ENCODE peak calls at places on chromosomes 3 and 15, in six cellular contexts. One of them, this sample, is unnamed.

GRCh38 chr3:26365706-26366105 is 256.9 kb upstream of the LRRC3B start:
- DNase-seq in transverse colon: no peak
- DNase-seq in endodermal cell: no peak
- DNase-seq in fibroblast of lung: no peak
- DNase-seq in CD8-positive, alpha-beta T cell: no peak
- DNase-seq in CD8-positive, alpha-beta memory T cell: no peak
- DNase-seq in this sample: no peak

GRCh38 chr15:58551764-58552504 is 120.1 kb downstream of the LIPC start:
- DNase-seq in transverse colon: peak; percentile 82
- DNase-seq in endodermal cell: peak; percentile 53
- DNase-seq in fibroblast of lung: peak; percentile 98
- DNase-seq in CD8-positive, alpha-beta T cell: no peak
- DNase-seq in CD8-positive, alpha-beta memory T cell: no peak
- DNase-seq in this sample: peak; percentile 60

GRCh38 chr3:154125378-154126030 is 4.3 kb downstream of the ARHGEF26 start:
- DNase-seq in transverse colon: no peak
- DNase-seq in endodermal cell: no peak
- DNase-seq in fibroblast of lung: no peak
- DNase-seq in CD8-positive, alpha-beta T cell: no peak
- DNase-seq in CD8-positive, alpha-beta memory T cell: no peak
- DNase-seq in this sample: no peak

GRCh38 chr15:92020765-92021164 is 167.3 kb downstream of the SLCO3A1 start:
- DNase-seq in transverse colon: no peak
- DNase-seq in endodermal cell: no peak
- DNase-seq in fibroblast of lung: peak; percentile 88
- DNase-seq in CD8-positive, alpha-beta T cell: no peak
- DNase-seq in CD8-positive, alpha-beta memory T cell: no peak
- DNase-seq in this sample: no peak

GRCh38 chr3:32177702-32178198 is 60.7 kb upstream of the CMTM8 start:
- DNase-seq in transverse colon: peak; percentile 67
- DNase-seq in endodermal cell: peak; percentile 94
- DNase-seq in fibroblast of lung: peak; percentile 72
- DNase-seq in CD8-positive, alpha-beta T cell: peak; percentile 19
- DNase-seq in CD8-positive, alpha-beta memory T cell: peak; percentile 6
- DNase-seq in this sample: peak; percentile 66

GRCh38 chr3:100590114-100590839 is 19.1 kb upstream of the ADGRG7 start:
- DNase-seq in transverse colon: peak; percentile 64
- DNase-seq in endodermal cell: peak; percentile 81
- DNase-seq in fibroblast of lung: peak; percentile 48
- DNase-seq in CD8-positive, alpha-beta T cell: peak; percentile 43
- DNase-seq in CD8-positive, alpha-beta memory T cell: peak; percentile 48
- DNase-seq in this sample: peak; percentile 59

GRCh38 chr3:142028174-142028833 is 121.0 kb downstream of the TFDP2 start:
- DNase-seq in transverse colon: peak; percentile 14
- DNase-seq in endodermal cell: peak; percentile 63
- DNase-seq in fibroblast of lung: peak; percentile 92
- DNase-seq in CD8-positive, alpha-beta T cell: no peak
- DNase-seq in CD8-positive, alpha-beta memory T cell: peak; percentile 23
- DNase-seq in this sample: peak; percentile 56

GRCh38 chr3:71568217-71568616 is 15.3 kb downstream of the FOXP1 start:
- DNase-seq in transverse colon: no peak
- DNase-seq in endodermal cell: no peak
- DNase-seq in fibroblast of lung: no peak
- DNase-seq in CD8-positive, alpha-beta T cell: no peak
- DNase-seq in CD8-positive, alpha-beta memory T cell: no peak
- DNase-seq in this sample: no peak

GRCh38 chr15:85751731-85752421 is 42.8 kb downstream of the KLHL25 start:
- DNase-seq in transverse colon: no peak
- DNase-seq in endodermal cell: peak; percentile 86
- DNase-seq in fibroblast of lung: no peak
- DNase-seq in CD8-positive, alpha-beta T cell: no peak
- DNase-seq in CD8-positive, alpha-beta memory T cell: no peak
- DNase-seq in this sample: peak; percentile 85

GRCh38 chr15:40295297-40295696 is 12.4 kb upstream of the ANKRD63 start:
- DNase-seq in transverse colon: no peak
- DNase-seq in endodermal cell: no peak
- DNase-seq in fibroblast of lung: no peak
- DNase-seq in CD8-positive, alpha-beta T cell: no peak
- DNase-seq in CD8-positive, alpha-beta memory T cell: no peak
- DNase-seq in this sample: peak; percentile 34

GRCh38 chr15:70324001-70324974 is 226.6 kb upstream of the TLE3 start:
- DNase-seq in transverse colon: no peak
- DNase-seq in endodermal cell: no peak
- DNase-seq in fibroblast of lung: peak; percentile 43
- DNase-seq in CD8-positive, alpha-beta T cell: no peak
- DNase-seq in CD8-positive, alpha-beta memory T cell: no peak
- DNase-seq in this sample: no peak

GRCh38 chr3:63967675-63968611 is 55.4 kb downstream of the PSMD6 start:
- DNase-seq in transverse colon: peak; percentile 57
- DNase-seq in endodermal cell: no peak
- DNase-seq in fibroblast of lung: peak; percentile 82
- DNase-seq in CD8-positive, alpha-beta T cell: peak; percentile 27
- DNase-seq in CD8-positive, alpha-beta memory T cell: peak; percentile 83
- DNase-seq in this sample: no peak

GRCh38 chr15:66567897-66568296 is 2.1 kb upstream of the LCTL start:
- DNase-seq in transverse colon: no peak
- DNase-seq in endodermal cell: no peak
- DNase-seq in fibroblast of lung: no peak
- DNase-seq in CD8-positive, alpha-beta T cell: no peak
- DNase-seq in CD8-positive, alpha-beta memory T cell: no peak
- DNase-seq in this sample: no peak

GRCh38 chr3:12879191-12879815 is 37.9 kb upstream of the RPL32 start:
- DNase-seq in transverse colon: no peak
- DNase-seq in endodermal cell: no peak
- DNase-seq in fibroblast of lung: no peak
- DNase-seq in CD8-positive, alpha-beta T cell: no peak
- DNase-seq in CD8-positive, alpha-beta memory T cell: no peak
- DNase-seq in this sample: no peak

GRCh38 chr3:50205719-50206276 is 727 bp downstream of the SLC38A3 start:
- DNase-seq in transverse colon: peak; percentile 26
- DNase-seq in endodermal cell: peak; percentile 91
- DNase-seq in fibroblast of lung: peak; percentile 27
- DNase-seq in CD8-positive, alpha-beta T cell: no peak
- DNase-seq in CD8-positive, alpha-beta memory T cell: no peak
- DNase-seq in this sample: peak; percentile 95

GRCh38 chr3:170117134-170117533 is 64.4 kb downstream of the PHC3 start:
- DNase-seq in transverse colon: no peak
- DNase-seq in endodermal cell: peak; percentile 52
- DNase-seq in fibroblast of lung: peak; percentile 4
- DNase-seq in CD8-positive, alpha-beta T cell: no peak
- DNase-seq in CD8-positive, alpha-beta memory T cell: no peak
- DNase-seq in this sample: peak; percentile 6

GRCh38 chr3:182117583-182117982 is 405.9 kb downstream of the SOX2 start:
- DNase-seq in transverse colon: no peak
- DNase-seq in endodermal cell: no peak
- DNase-seq in fibroblast of lung: peak; percentile 49
- DNase-seq in CD8-positive, alpha-beta T cell: no peak
- DNase-seq in CD8-positive, alpha-beta memory T cell: no peak
- DNase-seq in this sample: no peak

GRCh38 chr15:75646944-75647364 is 758 bp upstream of the SNX33 start:
- DNase-seq in transverse colon: peak; percentile 41
- DNase-seq in endodermal cell: peak; percentile 69
- DNase-seq in fibroblast of lung: no peak
- DNase-seq in CD8-positive, alpha-beta T cell: no peak
- DNase-seq in CD8-positive, alpha-beta memory T cell: no peak
- DNase-seq in this sample: no peak

GRCh38 chr3:76051145-76051544 is 265.8 kb upstream of the ZNF717 start:
- DNase-seq in transverse colon: no peak
- DNase-seq in endodermal cell: no peak
- DNase-seq in fibroblast of lung: peak; percentile 30
- DNase-seq in CD8-positive, alpha-beta T cell: no peak
- DNase-seq in CD8-positive, alpha-beta memory T cell: no peak
- DNase-seq in this sample: no peak

GRCh38 chr3:187210555-187211327 is 13.5 kb downstream of the RTP1 start:
- DNase-seq in transverse colon: no peak
- DNase-seq in endodermal cell: peak; percentile 54
- DNase-seq in fibroblast of lung: peak; percentile 92
- DNase-seq in CD8-positive, alpha-beta T cell: no peak
- DNase-seq in CD8-positive, alpha-beta memory T cell: no peak
- DNase-seq in this sample: peak; percentile 52

GRCh38 chr15:98628216-98628615 is 20.1 kb upstream of the IGF1R start:
- DNase-seq in transverse colon: no peak
- DNase-seq in endodermal cell: no peak
- DNase-seq in fibroblast of lung: peak; percentile 3
- DNase-seq in CD8-positive, alpha-beta T cell: no peak
- DNase-seq in CD8-positive, alpha-beta memory T cell: no peak
- DNase-seq in this sample: no peak

GRCh38 chr15:66498501-66499386 is 1.2 kb upstream of the SNAPC5 start:
- DNase-seq in transverse colon: no peak
- DNase-seq in endodermal cell: no peak
- DNase-seq in fibroblast of lung: peak; percentile 21
- DNase-seq in CD8-positive, alpha-beta T cell: no peak
- DNase-seq in CD8-positive, alpha-beta memory T cell: peak; percentile 48
- DNase-seq in this sample: no peak

GRCh38 chr15:52424856-52425431 is 103.7 kb downstream of the MYO5A start:
- DNase-seq in transverse colon: no peak
- DNase-seq in endodermal cell: no peak
- DNase-seq in fibroblast of lung: no peak
- DNase-seq in CD8-positive, alpha-beta T cell: no peak
- DNase-seq in CD8-positive, alpha-beta memory T cell: no peak
- DNase-seq in this sample: no peak

GRCh38 chr15:68154923-68155559 is 50.1 kb downstream of the CALML4 start:
- DNase-seq in transverse colon: peak; percentile 33
- DNase-seq in endodermal cell: peak; percentile 67
- DNase-seq in fibroblast of lung: peak; percentile 56
- DNase-seq in CD8-positive, alpha-beta T cell: no peak
- DNase-seq in CD8-positive, alpha-beta memory T cell: no peak
- DNase-seq in this sample: peak; percentile 21

GRCh38 chr3:171101982-171102610 is 75.6 kb upstream of the SLC2A2 start:
- DNase-seq in transverse colon: no peak
- DNase-seq in endodermal cell: no peak
- DNase-seq in fibroblast of lung: peak; percentile 77
- DNase-seq in CD8-positive, alpha-beta T cell: no peak
- DNase-seq in CD8-positive, alpha-beta memory T cell: no peak
- DNase-seq in this sample: no peak

GRCh38 chr3:110521019-110521418 is 550.6 kb upstream of the NECTIN3 start:
- DNase-seq in transverse colon: no peak
- DNase-seq in endodermal cell: no peak
- DNase-seq in fibroblast of lung: peak; percentile 90
- DNase-seq in CD8-positive, alpha-beta T cell: no peak
- DNase-seq in CD8-positive, alpha-beta memory T cell: no peak
- DNase-seq in this sample: no peak

GRCh38 chr3:188578579-188579363 is 424.8 kb downstream of the LPP start:
- DNase-seq in transverse colon: peak; percentile 25
- DNase-seq in endodermal cell: no peak
- DNase-seq in fibroblast of lung: peak; percentile 96
- DNase-seq in CD8-positive, alpha-beta T cell: no peak
- DNase-seq in CD8-positive, alpha-beta memory T cell: no peak
- DNase-seq in this sample: no peak

GRCh38 chr15:91849749-91850161 is 3.8 kb upstream of the SLCO3A1 start:
- DNase-seq in transverse colon: no peak
- DNase-seq in endodermal cell: no peak
- DNase-seq in fibroblast of lung: peak; percentile 58
- DNase-seq in CD8-positive, alpha-beta T cell: no peak
- DNase-seq in CD8-positive, alpha-beta memory T cell: peak; percentile 40
- DNase-seq in this sample: peak; percentile 50

GRCh38 chr3:39383190-39383912 is at the start of gene SLC25A38:
- DNase-seq in transverse colon: peak; percentile 85
- DNase-seq in endodermal cell: peak; percentile 92
- DNase-seq in fibroblast of lung: peak; percentile 88
- DNase-seq in CD8-positive, alpha-beta T cell: peak; percentile 66
- DNase-seq in CD8-positive, alpha-beta memory T cell: peak; percentile 83
- DNase-seq in this sample: peak; percentile 90

GRCh38 chr3:61627768-61628185 is 66.4 kb downstream of the PTPRG start:
- DNase-seq in transverse colon: peak; percentile 21
- DNase-seq in endodermal cell: no peak
- DNase-seq in fibroblast of lung: peak; percentile 91
- DNase-seq in CD8-positive, alpha-beta T cell: no peak
- DNase-seq in CD8-positive, alpha-beta memory T cell: no peak
- DNase-seq in this sample: no peak

GRCh38 chr3:122560680-122561079 is 3.4 kb downstream of the PARP9 start:
- DNase-seq in transverse colon: peak; percentile 56
- DNase-seq in endodermal cell: peak; percentile 69
- DNase-seq in fibroblast of lung: peak; percentile 55
- DNase-seq in CD8-positive, alpha-beta T cell: peak; percentile 36
- DNase-seq in CD8-positive, alpha-beta memory T cell: peak; percentile 48
- DNase-seq in this sample: peak; percentile 40

GRCh38 chr15:31203999-31204398 is 102.5 kb upstream of the TRPM1 start:
- DNase-seq in transverse colon: no peak
- DNase-seq in endodermal cell: no peak
- DNase-seq in fibroblast of lung: no peak
- DNase-seq in CD8-positive, alpha-beta T cell: no peak
- DNase-seq in CD8-positive, alpha-beta memory T cell: no peak
- DNase-seq in this sample: no peak

GRCh38 chr3:158103131-158103955 is 2.9 kb downstream of the SHOX2 start:
- DNase-seq in transverse colon: peak; percentile 55
- DNase-seq in endodermal cell: peak; percentile 79
- DNase-seq in fibroblast of lung: no peak
- DNase-seq in CD8-positive, alpha-beta T cell: no peak
- DNase-seq in CD8-positive, alpha-beta memory T cell: no peak
- DNase-seq in this sample: peak; percentile 60
- H3K4me3 ChIP-seq in transverse colon: no peak overlapping the region
- H3K4me3 ChIP-seq in endodermal cell: peak overlapping the region; percentile 77
- H3K4me3 ChIP-seq in fibroblast of lung: peak overlapping the region; percentile 16
- H3K4me3 ChIP-seq in CD8-positive, alpha-beta T cell: no peak overlapping the region
- H3K4me3 ChIP-seq in CD8-positive, alpha-beta memory T cell: no peak overlapping the region
- H3K4me3 ChIP-seq in this sample: peak overlapping the region; percentile 37

GRCh38 chr15:51237816-51238215 is 100.6 kb downstream of the CYP19A1 start:
- DNase-seq in transverse colon: no peak
- DNase-seq in endodermal cell: no peak
- DNase-seq in fibroblast of lung: no peak
- DNase-seq in CD8-positive, alpha-beta T cell: no peak
- DNase-seq in CD8-positive, alpha-beta memory T cell: no peak
- DNase-seq in this sample: no peak
- H3K4me3 ChIP-seq in transverse colon: no peak overlapping the region
- H3K4me3 ChIP-seq in endodermal cell: no peak overlapping the region
- H3K4me3 ChIP-seq in fibroblast of lung: no peak overlapping the region
- H3K4me3 ChIP-seq in CD8-positive, alpha-beta T cell: no peak overlapping the region
- H3K4me3 ChIP-seq in CD8-positive, alpha-beta memory T cell: no peak overlapping the region
- H3K4me3 ChIP-seq in this sample: no peak overlapping the region

GRCh38 chr3:7536921-7537320 is 676.0 kb downstream of the GRM7 start:
- DNase-seq in transverse colon: no peak
- DNase-seq in endodermal cell: no peak
- DNase-seq in fibroblast of lung: no peak
- DNase-seq in CD8-positive, alpha-beta T cell: no peak
- DNase-seq in CD8-positive, alpha-beta memory T cell: no peak
- DNase-seq in this sample: no peak

DNA sequence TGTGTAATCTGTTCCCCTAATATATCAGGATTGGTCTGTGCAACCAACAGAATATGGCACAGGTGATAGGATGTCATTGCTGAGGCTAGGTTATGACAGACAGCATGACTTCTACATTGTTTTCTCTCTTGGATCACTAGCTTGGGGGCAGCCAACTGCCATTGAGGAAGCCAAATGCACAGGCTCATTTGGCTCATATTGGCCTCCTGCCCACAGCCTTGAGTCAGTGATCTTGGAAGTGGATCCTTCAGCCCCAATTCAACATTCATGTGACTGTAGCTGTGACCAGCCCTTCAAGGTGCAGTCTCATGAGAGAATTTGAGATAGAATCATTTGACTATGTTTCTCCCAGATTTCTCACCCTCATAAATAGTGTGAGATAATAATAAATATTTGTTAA is 675.6 kb downstream of the GRM7 start:
- DNase-seq in transverse colon: no peak
- DNase-seq in endodermal cell: no peak
- DNase-seq in fibroblast of lung: peak; percentile 28
- DNase-seq in CD8-positive, alpha-beta T cell: no peak
- DNase-seq in CD8-positive, alpha-beta memory T cell: no peak
- DNase-seq in this sample: no peak
- H3K4me3 ChIP-seq in transverse colon: no peak overlapping the region
- H3K4me3 ChIP-seq in endodermal cell: no peak overlapping the region
- H3K4me3 ChIP-seq in fibroblast of lung: no peak overlapping the region
- H3K4me3 ChIP-seq in CD8-positive, alpha-beta T cell: no peak overlapping the region
- H3K4me3 ChIP-seq in CD8-positive, alpha-beta memory T cell: no peak overlapping the region
- H3K4me3 ChIP-seq in this sample: no peak overlapping the region

GRCh38 chr3:192331749-192332385 is 395.5 kb downstream of the FGF12 start:
- DNase-seq in transverse colon: no peak
- DNase-seq in endodermal cell: no peak
- DNase-seq in fibroblast of lung: no peak
- DNase-seq in CD8-positive, alpha-beta T cell: no peak
- DNase-seq in CD8-positive, alpha-beta memory T cell: no peak
- DNase-seq in this sample: no peak
- H3K4me3 ChIP-seq in transverse colon: no peak overlapping the region
- H3K4me3 ChIP-seq in endodermal cell: no peak overlapping the region
- H3K4me3 ChIP-seq in fibroblast of lung: no peak overlapping the region
- H3K4me3 ChIP-seq in CD8-positive, alpha-beta T cell: no peak overlapping the region
- H3K4me3 ChIP-seq in CD8-positive, alpha-beta memory T cell: no peak overlapping the region
- H3K4me3 ChIP-seq in this sample: no peak overlapping the region

This sample was measured in H7.